ENCODE peak calls at places on chromosomes 16 and 17, in four cellular contexts. One of them, this sample, is unnamed.

GRCh38 chr17:16215002-16215272 is 397 bp downstream of the NCOR1 start:
- DNase-seq in ovary: no peak
- DNase-seq in fibroblast of pulmonary artery: peak
- DNase-seq in Panc1: no peak
- DNase-seq in this sample: peak

GRCh38 chr16:66904846-66905632 is 13.6 kb downstream of the CDH16 start:
- DNase-seq in ovary: no peak
- DNase-seq in fibroblast of pulmonary artery: no peak
- DNase-seq in Panc1: no peak
- DNase-seq in this sample: no peak

GRCh38 chr16:86609115-86609514 is 30.8 kb downstream of the FOXL1 start:
- DNase-seq in ovary: no peak
- DNase-seq in fibroblast of pulmonary artery: peak
- DNase-seq in Panc1: no peak
- DNase-seq in this sample: peak

GRCh38 chr17:1882836-1883235 is 53.0 kb downstream of the RPA1 start:
- DNase-seq in ovary: no peak
- DNase-seq in fibroblast of pulmonary artery: peak
- DNase-seq in Panc1: peak
- DNase-seq in this sample: peak

GRCh38 chr17:40498281-40499084 is 2.9 kb downstream of the TNS4 start:
- DNase-seq in ovary: no peak
- DNase-seq in fibroblast of pulmonary artery: no peak
- DNase-seq in Panc1: no peak
- DNase-seq in this sample: no peak

GRCh38 chr16:57735755-57736418 is at the start of gene KATNB1:
- DNase-seq in ovary: no peak
- DNase-seq in fibroblast of pulmonary artery: no peak
- DNase-seq in Panc1: no peak
- DNase-seq in this sample: no peak

GRCh38 chr16:65702707-65703402 is 581.0 kb upstream of the CDH11 start:
- DNase-seq in ovary: no peak
- DNase-seq in fibroblast of pulmonary artery: no peak
- DNase-seq in Panc1: no peak
- DNase-seq in this sample: no peak

GRCh38 chr16:51982715-51983680 is 563.9 kb downstream of the TOX3 start:
- DNase-seq in ovary: peak
- DNase-seq in fibroblast of pulmonary artery: peak
- DNase-seq in Panc1: peak
- DNase-seq in this sample: peak

GRCh38 chr17:79078476-79079190 is 4.0 kb downstream of the ENGASE start:
- DNase-seq in ovary: no peak
- DNase-seq in fibroblast of pulmonary artery: no peak
- DNase-seq in Panc1: no peak
- DNase-seq in this sample: no peak

GRCh38 chr17:74199306-74200092 is 4.0 kb upstream of the RPL38 start:
- DNase-seq in ovary: peak
- DNase-seq in fibroblast of pulmonary artery: peak
- DNase-seq in Panc1: no peak
- DNase-seq in this sample: peak

GRCh38 chr17:71085238-71086033 is 916.1 kb downstream of the KCNJ2 start:
- DNase-seq in ovary: no peak
- DNase-seq in fibroblast of pulmonary artery: peak
- DNase-seq in Panc1: no peak
- DNase-seq in this sample: no peak

GRCh38 chr17:17741346-17742023 is 60.2 kb downstream of the RAI1 start:
- DNase-seq in ovary: peak
- DNase-seq in fibroblast of pulmonary artery: peak
- DNase-seq in Panc1: no peak
- DNase-seq in this sample: no peak

GRCh38 chr17:28916302-28916934 is 13.5 kb upstream of the DHRS13 start:
- DNase-seq in ovary: peak
- DNase-seq in fibroblast of pulmonary artery: peak
- DNase-seq in Panc1: no peak
- DNase-seq in this sample: peak

GRCh38 chr17:73393962-73394361 is 82.2 kb upstream of the CDC42EP4 start:
- DNase-seq in ovary: no peak
- DNase-seq in fibroblast of pulmonary artery: no peak
- DNase-seq in Panc1: no peak
- DNase-seq in this sample: no peak

GRCh38 chr17:29615492-29616299 is 7.0 kb downstream of the CORO6 start:
- DNase-seq in ovary: peak
- DNase-seq in fibroblast of pulmonary artery: peak
- DNase-seq in Panc1: no peak
- DNase-seq in this sample: peak

GRCh38 chr17:50806141-50806643 is 29.2 kb upstream of the WFIKKN2 start:
- DNase-seq in ovary: no peak
- DNase-seq in fibroblast of pulmonary artery: peak
- DNase-seq in Panc1: no peak
- DNase-seq in this sample: peak

GRCh38 chr17:50872710-50873424 is 6.7 kb upstream of the TOB1 start:
- DNase-seq in ovary: no peak
- DNase-seq in fibroblast of pulmonary artery: peak
- DNase-seq in Panc1: no peak
- DNase-seq in this sample: peak

GRCh38 chr17:28544402-28545140 is 7.9 kb downstream of the UNC119 start:
- DNase-seq in ovary: no peak
- DNase-seq in fibroblast of pulmonary artery: no peak
- DNase-seq in Panc1: no peak
- DNase-seq in this sample: no peak

GRCh38 chr16:610513-611381 is 20.0 kb upstream of the WFIKKN1 start:
- DNase-seq in ovary: peak
- DNase-seq in fibroblast of pulmonary artery: no peak
- DNase-seq in Panc1: no peak
- DNase-seq in this sample: peak

GRCh38 chr16:69660166-69660565 is 66.2 kb downstream of the NQO1 start:
- DNase-seq in ovary: no peak
- DNase-seq in fibroblast of pulmonary artery: no peak
- DNase-seq in Panc1: no peak
- DNase-seq in this sample: no peak

GRCh38 chr16:47571049-47571448 is 109.9 kb downstream of the PHKB start:
- DNase-seq in ovary: no peak
- DNase-seq in fibroblast of pulmonary artery: no peak
- DNase-seq in Panc1: no peak
- DNase-seq in this sample: no peak

GRCh38 chr16:26787924-26788323 is 278.8 kb upstream of the C16orf82 start:
- DNase-seq in ovary: no peak
- DNase-seq in fibroblast of pulmonary artery: no peak
- DNase-seq in Panc1: no peak
- DNase-seq in this sample: no peak

GRCh38 chr17:49515196-49515770 is 20.2 kb downstream of the NGFR start:
- DNase-seq in ovary: peak
- DNase-seq in fibroblast of pulmonary artery: peak
- DNase-seq in Panc1: no peak
- DNase-seq in this sample: peak

GRCh38 chr16:49918257-49918656 is 62.3 kb upstream of the ZNF423 start:
- DNase-seq in ovary: no peak
- DNase-seq in fibroblast of pulmonary artery: no peak
- DNase-seq in Panc1: no peak
- DNase-seq in this sample: no peak

GRCh38 chr17:79927136-79927661 is 88.0 kb upstream of the CBX4 start:
- DNase-seq in ovary: no peak
- DNase-seq in fibroblast of pulmonary artery: no peak
- DNase-seq in Panc1: no peak
- DNase-seq in this sample: no peak

GRCh38 chr17:28390563-28390962 is 15.4 kb downstream of the SLC46A1 start:
- DNase-seq in ovary: no peak
- DNase-seq in fibroblast of pulmonary artery: no peak
- DNase-seq in Panc1: no peak
- DNase-seq in this sample: no peak

GRCh38 chr17:5200360-5200759 is 8.7 kb upstream of the ZNF594 start:
- DNase-seq in ovary: no peak
- DNase-seq in fibroblast of pulmonary artery: no peak
- DNase-seq in Panc1: no peak
- DNase-seq in this sample: no peak

GRCh38 chr16:51148674-51149228 is 2.3 kb downstream of the SALL1 start:
- DNase-seq in ovary: no peak
- DNase-seq in fibroblast of pulmonary artery: peak
- DNase-seq in Panc1: no peak
- DNase-seq in this sample: peak

GRCh38 chr17:80270836-80271235 is 10.2 kb downstream of the RNF213 start:
- DNase-seq in ovary: no peak
- DNase-seq in fibroblast of pulmonary artery: peak
- DNase-seq in Panc1: no peak
- DNase-seq in this sample: peak

GRCh38 chr17:7380855-7381683 is at the start of gene TNK1:
- DNase-seq in ovary: peak
- DNase-seq in fibroblast of pulmonary artery: no peak
- DNase-seq in Panc1: no peak
- DNase-seq in this sample: no peak

GRCh38 chr17:30336369-30337171 is 2.7 kb upstream of the TMIGD1 start:
- DNase-seq in ovary: no peak
- DNase-seq in fibroblast of pulmonary artery: peak
- DNase-seq in Panc1: peak
- DNase-seq in this sample: peak

GRCh38 chr17:58630883-58631522 is 60.8 kb downstream of the TEX14 start:
- DNase-seq in ovary: peak
- DNase-seq in fibroblast of pulmonary artery: no peak
- DNase-seq in Panc1: no peak
- DNase-seq in this sample: no peak
- H3K4me3 ChIP-seq in ovary: peak
- H3K4me3 ChIP-seq in fibroblast of pulmonary artery: peak
- H3K4me3 ChIP-seq in Panc1: no peak
- H3K4me3 ChIP-seq in this sample: no peak

GRCh38 chr17:75856062-75856681 is 1.0 kb upstream of the WBP2 start:
- DNase-seq in ovary: no peak
- DNase-seq in fibroblast of pulmonary artery: no peak
- DNase-seq in Panc1: no peak
- DNase-seq in this sample: peak
- TF ChIP-seq CTCF in ovary: peak
- TF ChIP-seq CTCF in fibroblast of pulmonary artery: no peak
- TF ChIP-seq CTCF in Panc1: peak
- TF ChIP-seq CTCF in this sample: no peak

GRCh38 chr17:44008205-44008909 is 3.9 kb downstream of the NAGS start:
- DNase-seq in ovary: no peak
- DNase-seq in fibroblast of pulmonary artery: no peak
- DNase-seq in Panc1: no peak
- DNase-seq in this sample: no peak
- H3K4me3 ChIP-seq in ovary: no peak
- H3K4me3 ChIP-seq in fibroblast of pulmonary artery: peak
- H3K4me3 ChIP-seq in Panc1: peak
- H3K4me3 ChIP-seq in this sample: no peak

GRCh38 chr17:76517638-76518038 is 16.4 kb upstream of the RHBDF2 start:
- DNase-seq in ovary: no peak
- DNase-seq in fibroblast of pulmonary artery: no peak
- DNase-seq in Panc1: no peak
- DNase-seq in this sample: no peak
- TF ChIP-seq CTCF in ovary: no peak
- TF ChIP-seq CTCF in fibroblast of pulmonary artery: no peak
- TF ChIP-seq CTCF in Panc1: no peak
- TF ChIP-seq CTCF in this sample: no peak

GRCh38 chr16:28035866-28036393 is 27.6 kb downstream of the GSG1L start:
- DNase-seq in ovary: no peak
- DNase-seq in fibroblast of pulmonary artery: no peak
- DNase-seq in Panc1: no peak
- DNase-seq in this sample: no peak
- H3K4me3 ChIP-seq in ovary: no peak
- H3K4me3 ChIP-seq in fibroblast of pulmonary artery: no peak
- H3K4me3 ChIP-seq in Panc1: no peak
- H3K4me3 ChIP-seq in this sample: no peak

GRCh38 chr17:38918129-38918913 is 7.1 kb upstream of the LASP1NB start:
- DNase-seq in ovary: no peak
- DNase-seq in fibroblast of pulmonary artery: no peak
- DNase-seq in Panc1: no peak
- DNase-seq in this sample: no peak
- TF ChIP-seq CTCF in ovary: no peak
- TF ChIP-seq CTCF in fibroblast of pulmonary artery: no peak
- TF ChIP-seq CTCF in Panc1: no peak
- TF ChIP-seq CTCF in this sample: no peak